ENCODE peak calls at places on chromosomes 6 and 20, in four cellular contexts. V is GF-D8, R is NCI-H510A, X is NCI-H2171 treated with DMSO at 0.1 percent for 48 hours. J is an unnamed sample.

GRCh38 chr6:151229401-151230276 is 10.1 kb upstream of the AKAP12 start:
- DNase-seq in V (peak), R (no peak), X (no peak), J (no peak)

GRCh38 chr6:37433657-37434271 is 743 bp downstream of the CMTR1 start:
- DNase-seq in V (no peak), R (no peak), X (no peak), J (no peak)

GRCh38 chr6:70725817-70726413 is 58.2 kb downstream of the SMAP1 start:
- DNase-seq in V (no peak), R (no peak), X (no peak), J (no peak)

GRCh38 chr6:150537481-150537880 is 62.2 kb upstream of the PLEKHG1 start:
- DNase-seq in V (no peak), R (no peak), X (no peak), J (no peak)

GRCh38 chr6:90545450-90545849 is 41.4 kb downstream of the MAP3K7 start:
- DNase-seq in V (no peak), R (no peak), X (no peak), J (no peak)

GRCh38 chr6:159654483-159655098 is 38.5 kb downstream of the SOD2 start:
- DNase-seq in V (no peak), R (peak), X (peak), J (no peak)

GRCh38 chr6:133707456-133707855 is 181.5 kb upstream of the TCF21 start:
- DNase-seq in V (peak), R (no peak), X (peak), J (no peak)

GRCh38 chr6:88163576-88163975 is 2.6 kb downstream of the CNR1 start:
- DNase-seq in V (no peak), R (no peak), X (no peak), J (no peak)

GRCh38 chr20:2707353-2708072 is 14.9 kb downstream of the EBF4 start:
- DNase-seq in V (no peak), R (no peak), X (no peak), J (no peak)

GRCh38 chr6:34145161-34146020 is 496 bp downstream of the GRM4 start:
- DNase-seq in V (no peak), R (peak), X (peak), J (peak)

GRCh38 chr6:170114187-170114945 is 176.5 kb downstream of the DLL1 start:
- DNase-seq in V (no peak), R (no peak), X (no peak), J (no peak)

GRCh38 chr20:25749667-25750066 is 53.0 kb upstream of the ZNF337 start:
- DNase-seq in V (no peak), R (no peak), X (no peak), J (no peak)

GRCh38 chr6:170037541-170038250 is 253.2 kb downstream of the DLL1 start:
- DNase-seq in V (no peak), R (no peak), X (no peak), J (peak)

GRCh38 chr20:64106981-64107735 is at the start of gene NPBWR2:
- DNase-seq in V (no peak), R (no peak), X (no peak), J (peak)

GRCh38 chr6:42774201-42774600 is 7.7 kb upstream of the BICRAL start:
- DNase-seq in V (no peak), R (no peak), X (no peak), J (no peak)

GRCh38 chr6:133241901-133242760 is 974 bp downstream of the EYA4 start:
- DNase-seq in V (no peak), R (no peak), X (peak), J (no peak)

GRCh38 chr6:116282698-116283097 is 3.0 kb upstream of the TSPYL1 start:
- DNase-seq in V (no peak), R (no peak), X (no peak), J (no peak)

GRCh38 chr20:62995898-62996595 is 10.7 kb downstream of the BHLHE23 start:
- DNase-seq in V (no peak), R (no peak), X (peak), J (no peak)

GRCh38 chr6:53220605-53221004 is 72.0 kb upstream of the GCM1 start:
- DNase-seq in V (no peak), R (no peak), X (no peak), J (no peak)

GRCh38 chr6:143759666-143760065 is 81.9 kb downstream of the PHACTR2 start:
- DNase-seq in V (peak), R (no peak), X (no peak), J (no peak)

GRCh38 chr6:157811476-157812173 is 11.4 kb upstream of the SNX9 start:
- DNase-seq in V (no peak), R (no peak), X (no peak), J (no peak)

GRCh38 chr6:113458368-113459010 is 398.7 kb upstream of the MARCKS start:
- DNase-seq in V (no peak), R (no peak), X (no peak), J (no peak)

GRCh38 chr6:25359191-25359861 is 80.2 kb downstream of the CARMIL1 start:
- DNase-seq in V (no peak), R (no peak), X (peak), J (peak)

GRCh38 chr6:121765060-121765459 is 329.6 kb downstream of the GJA1 start:
- DNase-seq in V (no peak), R (no peak), X (no peak), J (no peak)

GRCh38 chr6:56904068-56904467 is 50.8 kb upstream of the BEND6 start:
- DNase-seq in V (no peak), R (no peak), X (no peak), J (no peak)

GRCh38 chr6:16901777-16902176 is 140.5 kb upstream of the ATXN1 start:
- DNase-seq in V (no peak), R (no peak), X (no peak), J (peak)

GRCh38 chr6:16503919-16504554 is 257.2 kb downstream of the ATXN1 start:
- DNase-seq in V (peak), R (no peak), X (no peak), J (no peak)